ENCODE peak calls at places on chromosome 10, in six cellular contexts. D, G, T, O, I and N are unnamed samples.

GRCh38 chr10:3791974-3792633 is 7.1 kb upstream of the KLF6 start:
- DNase-seq in T (no peak), O (no peak), D (no peak), G (no peak), I (no peak), N (no peak)

GRCh38 chr10:111360260-111360925 is 283.6 kb downstream of the ADRA2A start:
- DNase-seq in O (peak), T (no peak), D (no peak), G (no peak), I (no peak), N (peak)

GRCh38 chr10:68139451-68140272 is 30.4 kb downstream of the MYPN start:
- DNase-seq in T (no peak), I (peak), O (no peak), G (no peak), D (no peak), N (no peak)

GRCh38 chr10:23035569-23035968 is 59.8 kb upstream of the MSRB2 start:
- DNase-seq in O (peak), D (no peak), G (no peak), T (no peak), I (peak), N (no peak)

GRCh38 chr10:58851606-58852005 is 324.8 kb upstream of the PHYHIPL start:
- DNase-seq in O (no peak), T (no peak), G (no peak), D (no peak), I (peak), N (no peak)

GRCh38 chr10:90969947-90970673 is 49.2 kb upstream of the ANKRD1 start:
- DNase-seq in G (no peak), I (no peak), D (peak), O (no peak), T (no peak), N (no peak)

GRCh38 chr10:121171825-121172224 is 320.7 kb downstream of the WDR11 start:
- DNase-seq in O (no peak), I (no peak), D (no peak), G (no peak), T (no peak), N (no peak)

GRCh38 chr10:96337106-96337505 is 21.7 kb downstream of the OPALIN start:
- DNase-seq in G (no peak), I (no peak), T (no peak), D (no peak), O (no peak), N (no peak)

GRCh38 chr10:6578221-6579192 is 1.6 kb downstream of the PRKCQ start:
- DNase-seq in T (no peak), I (no peak), D (no peak), O (no peak), G (peak), N (no peak)

GRCh38 chr10:44571701-44572100 is 186.8 kb upstream of the CXCL12 start:
- DNase-seq in O (no peak), D (no peak), T (no peak), I (peak), G (no peak), N (no peak)